ENCODE peak calls at places on chromosomes 13 and 19, in ten cellular contexts. I is thoracic aorta, M is H9, D is neural progenitor cell, Y is foreskin keratinocyte, R is endodermal cell, S is A549, F is hepatocyte, J is spleen, G is body of pancreas. V is an unnamed sample. For H3K4me1, the result is how much of the 10 kb centered on the place peaks cover.

GRCh38 chr19:44759083-44759804 is 10.7 kb downstream of the BCL3 start:
- DNase-seq in F (no peak), G (no peak), D (no peak), S (no peak), J (no peak), I (no peak), Y (no peak), M (no peak), R (no peak), V (no peak)

GRCh38 chr19:17929056-17929455 is 3.8 kb upstream of the CCDC124 start:
- DNase-seq in D (no peak), G (no peak), F (no peak), I (no peak), S (no peak), J (no peak), M (no peak), Y (no peak), R (no peak), V (no peak)

GRCh38 chr13:112261924-112262323 is 114.2 kb upstream of the SPACA7 start:
- DNase-seq in G (no peak), J (no peak), Y (no peak), M (no peak), F (no peak), D (no peak), S (no peak), I (no peak), R (no peak), V (no peak)

GRCh38 chr13:80441968-80442367 is 101.0 kb upstream of the SPRY2 start:
- DNase-seq in I (no peak), G (no peak), Y (no peak), J (no peak), S (no peak), M (no peak), D (no peak), R (no peak), F (no peak), V (no peak)

GRCh38 chr19:1618157-1619093 is 13.2 kb upstream of the UQCR11 start:
- DNase-seq in F (peak), M (peak), D (peak), I (no peak), Y (no peak), G (peak), S (peak), R (peak), J (no peak), V (peak)

GRCh38 chr19:39919976-39920375 is 14.5 kb downstream of the FCGBP start:
- DNase-seq in J (peak), G (no peak), F (no peak), I (no peak), Y (no peak), D (no peak), R (no peak), M (no peak), S (no peak), V (no peak)

GRCh38 chr13:31355001-31355400 is 155.2 kb downstream of the B3GLCT start:
- DNase-seq in R (no peak), F (no peak), S (no peak), J (no peak), M (no peak), I (no peak), D (no peak), Y (no peak), G (no peak), V (no peak)

GRCh38 chr13:90254437-90254836 is 1093.0 kb upstream of the MIR17HG start:
- DNase-seq in G (no peak), J (no peak), S (no peak), I (no peak), Y (no peak), M (no peak), R (no peak), D (no peak), F (no peak), V (no peak)

GRCh38 chr19:13557756-13558398 is 51.6 kb upstream of the CACNA1A start:
- DNase-seq in D (peak), F (no peak), I (no peak), R (peak), G (peak), J (no peak), S (no peak), M (peak), Y (no peak), V (no peak)

GRCh38 chr13:68692049-68692448 is 1415.6 kb upstream of the ATXN8OS start:
- DNase-seq in S (no peak), J (no peak), M (no peak), G (no peak), F (no peak), R (no peak), D (no peak), Y (no peak), I (no peak), V (no peak)

GRCh38 chr19:8639821-8640401 is 9.5 kb downstream of the NFILZ start:
- DNase-seq in M (no peak), F (no peak), S (peak), Y (no peak), D (peak), G (no peak), R (peak), I (no peak), J (no peak), V (no peak)

GRCh38 chr13:35411059-35411744 is 65.3 kb downstream of the MAB21L1 start:
- DNase-seq in R (no peak), S (no peak), J (no peak), F (no peak), I (no peak), Y (no peak), M (no peak), G (no peak), D (no peak), V (no peak)

GRCh38 chr13:99086869-99087129 is 108.9 kb upstream of the DOCK9 start:
- DNase-seq in J (no peak), G (no peak), M (peak), R (no peak), Y (no peak), F (no peak), S (no peak), I (no peak), D (no peak), V (peak)

GRCh38 chr19:4061178-4061682 is 5.5 kb downstream of the ZBTB7A start:
- DNase-seq in S (peak), F (peak), G (peak), R (no peak), Y (peak), I (peak), D (no peak), J (peak), M (peak), V (peak)

GRCh38 chr19:49217382-49217781 is 59.8 kb downstream of the TRPM4 start:
- DNase-seq in M (no peak), I (no peak), R (no peak), G (no peak), D (no peak), Y (no peak), S (no peak), F (no peak), J (peak), V (no peak)

GRCh38 chr13:95296326-95296939 is 4.8 kb downstream of the ABCC4 start:
- DNase-seq in M (peak), J (no peak), D (peak), I (no peak), F (peak), R (peak), S (peak), G (peak), Y (no peak), V (peak)

GRCh38 chr19:7673995-7674667 is 2.8 kb upstream of the MCEMP1 start:
- DNase-seq in M (peak), R (peak), G (peak), F (peak), S (peak), I (no peak), D (peak), Y (peak), J (peak), V (peak)

GRCh38 chr19:22421797-22422196 is 349 bp downstream of the ZNF98 start:
- DNase-seq in R (no peak), D (no peak), F (no peak), J (no peak), S (no peak), I (no peak), M (no peak), Y (no peak), G (no peak), V (no peak)

GRCh38 chr13:59982631-59983382 is 180.9 kb downstream of the DIAPH3 start:
- DNase-seq in S (no peak), R (no peak), M (no peak), I (no peak), G (no peak), F (no peak), J (no peak), Y (no peak), D (no peak), V (no peak)

GRCh38 chr13:35781044-35781443 is 304.6 kb upstream of the MAB21L1 start:
- DNase-seq in F (no peak), D (no peak), J (no peak), S (no peak), Y (no peak), R (no peak), M (no peak), G (no peak), I (no peak), V (no peak)

GRCh38 chr13:40665754-40666057 is 735 bp downstream of the FOXO1 start:
- DNase-seq in R (no peak), Y (no peak), S (no peak), I (no peak), M (no peak), F (no peak), J (no peak), D (no peak), G (no peak), V (no peak)

GRCh38 chr13:38900188-38900587 is 90.4 kb downstream of the STOML3 start:
- DNase-seq in M (no peak), J (no peak), G (no peak), D (peak), S (no peak), F (no peak), I (no peak), Y (no peak), R (peak), V (no peak)

GRCh38 chr13:37046062-37046461 is 13.4 kb downstream of the SUPT20H start:
- DNase-seq in J (no peak), Y (no peak), I (no peak), D (no peak), M (no peak), R (no peak), F (no peak), G (no peak), S (no peak), V (no peak)

GRCh38 chr13:63107163-63107935 is 1691.7 kb upstream of the PCDH20 start:
- DNase-seq in J (no peak), F (no peak), R (no peak), Y (peak), G (no peak), D (no peak), S (peak), M (no peak), I (no peak), V (no peak)

GRCh38 chr19:55553217-55554182 is 8.2 kb upstream of the SBK3 start:
- DNase-seq in I (no peak), J (no peak), G (no peak), F (no peak), S (no peak), Y (no peak), M (no peak), D (no peak), R (no peak), V (no peak)

GRCh38 chr19:511101-511841 is 4.0 kb downstream of the TPGS1 start:
- DNase-seq in Y (peak), F (peak), S (no peak), I (no peak), R (peak), D (peak), J (peak), G (peak), M (peak), V (no peak)

GRCh38 chr13:29763426-29764180 is 86.8 kb downstream of the UBL3 start:
- DNase-seq in R (no peak), D (no peak), M (no peak), F (no peak), G (no peak), Y (no peak), S (no peak), J (no peak), I (no peak), V (no peak)

GRCh38 chr13:72666391-72666790 is 61.0 kb downstream of the MZT1 start:
- DNase-seq in I (no peak), Y (no peak), F (no peak), R (no peak), M (no peak), S (no peak), J (no peak), D (no peak), G (no peak), V (no peak)

GRCh38 chr19:15195381-15195964 is 5.3 kb downstream of the NOTCH3 start:
- DNase-seq in D (peak), S (no peak), M (peak), R (peak), I (peak), G (peak), J (no peak), F (peak), Y (peak), V (no peak)

GRCh38 chr19:2427323-2428026 is at the start of gene TIMM13:
- DNase-seq in I (peak), M (peak), R (peak), Y (peak), F (peak), S (peak), G (peak), J (peak), D (peak), V (peak)

GRCh38 chr13:74074723-74075122 is 59.5 kb downstream of the KLF12 start:
- DNase-seq in Y (peak), R (no peak), D (no peak), S (no peak), J (no peak), F (no peak), M (no peak), I (no peak), G (no peak), V (no peak)

GRCh38 chr13:102566513-102566912 is 30.3 kb upstream of the TPP2 start:
- DNase-seq in G (no peak), F (no peak), I (no peak), J (no peak), S (no peak), R (no peak), M (no peak), D (no peak), Y (no peak), V (no peak)

GRCh38 chr13:99432637-99433542 is 68.4 kb upstream of the TM9SF2 start:
- DNase-seq in R (peak), J (peak), D (peak), G (peak), F (peak), S (peak), I (no peak), Y (peak), M (peak), V (peak)

GRCh38 chr13:83733293-83733692 is 149.0 kb downstream of the SLITRK1 start:
- DNase-seq in S (no peak), I (no peak), F (no peak), M (no peak), G (no peak), Y (no peak), J (no peak), R (no peak), D (no peak), V (no peak)

GRCh38 chr19:28468701-28469459 is 744.1 kb downstream of the UQCRFS1 start:
- DNase-seq in D (peak), J (peak), G (peak), M (peak), Y (no peak), S (no peak), R (peak), F (peak), I (no peak), V (no peak)

GRCh38 chr19:55424518-55424917 is 16.9 kb upstream of the UBE2S start:
- DNase-seq in G (no peak), S (no peak), D (no peak), I (no peak), F (no peak), Y (no peak), R (no peak), J (no peak), M (no peak), V (no peak)

GRCh38 chr19:39407644-39408391 is 1.2 kb downstream of the ZFP36 start:
- DNase-seq in D (peak), R (peak), S (peak), J (peak), I (no peak), M (no peak), F (peak), G (peak), Y (no peak), V (no peak)

GRCh38 chr13:49679244-49679643 is 12.0 kb downstream of the EBPL start:
- DNase-seq in G (peak), J (no peak), S (peak), I (no peak), D (no peak), R (peak), Y (no peak), M (no peak), F (peak), V (no peak)
- TF ChIP-seq CTCF in G (no peak), J (no peak), S (peak), I (no peak), D (no peak), R (no peak), Y (peak), M (no peak), F (peak), V (no peak)

DNA sequence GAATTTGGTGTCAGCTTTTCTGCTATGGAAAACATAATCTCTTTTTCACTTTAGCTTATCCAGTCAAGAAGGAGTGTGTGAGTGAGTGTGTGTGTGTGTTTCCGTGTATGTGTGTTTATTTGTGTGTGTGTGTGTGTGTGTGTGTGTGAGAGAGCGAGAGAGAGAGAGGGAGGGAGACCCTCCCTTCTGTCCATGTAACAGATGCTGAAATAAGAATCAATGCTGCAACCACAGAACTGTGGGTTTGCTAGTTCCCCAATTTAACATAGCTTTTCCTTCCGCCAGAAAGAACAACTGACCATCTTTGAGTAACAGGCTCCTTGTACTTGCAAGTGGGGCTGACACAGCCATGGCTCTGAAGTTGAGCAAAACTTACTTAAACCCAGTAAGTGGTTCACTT is 5.2 kb downstream of the LCP1 start:
- DNase-seq in I (no peak), S (no peak), F (no peak), M (no peak), G (peak), D (no peak), Y (no peak), J (no peak), R (no peak), V (no peak)
- H3K4me1 ChIP-seq in I (under half), S (under half), F (under half), M (under half), G (under half), D (under half), Y (under half), J (half or more), R (under half), V (under half)

GRCh38 chr19:6556480-6556879 is 25.7 kb downstream of the TNFSF9 start:
- DNase-seq in J (no peak), S (no peak), M (no peak), R (no peak), I (no peak), G (no peak), Y (no peak), F (no peak), D (no peak), V (no peak)

GRCh38 chr19:6551091-6551490 is 20.3 kb downstream of the TNFSF9 start:
- DNase-seq in D (no peak), Y (no peak), J (no peak), R (no peak), I (no peak), G (no peak), M (no peak), S (no peak), F (no peak), V (no peak)

GRCh38 chr19:6556043-6556449 is 25.2 kb downstream of the TNFSF9 start:
- DNase-seq in I (no peak), S (no peak), R (no peak), G (no peak), F (no peak), J (no peak), D (no peak), Y (no peak), M (no peak), V (no peak)

DNA sequence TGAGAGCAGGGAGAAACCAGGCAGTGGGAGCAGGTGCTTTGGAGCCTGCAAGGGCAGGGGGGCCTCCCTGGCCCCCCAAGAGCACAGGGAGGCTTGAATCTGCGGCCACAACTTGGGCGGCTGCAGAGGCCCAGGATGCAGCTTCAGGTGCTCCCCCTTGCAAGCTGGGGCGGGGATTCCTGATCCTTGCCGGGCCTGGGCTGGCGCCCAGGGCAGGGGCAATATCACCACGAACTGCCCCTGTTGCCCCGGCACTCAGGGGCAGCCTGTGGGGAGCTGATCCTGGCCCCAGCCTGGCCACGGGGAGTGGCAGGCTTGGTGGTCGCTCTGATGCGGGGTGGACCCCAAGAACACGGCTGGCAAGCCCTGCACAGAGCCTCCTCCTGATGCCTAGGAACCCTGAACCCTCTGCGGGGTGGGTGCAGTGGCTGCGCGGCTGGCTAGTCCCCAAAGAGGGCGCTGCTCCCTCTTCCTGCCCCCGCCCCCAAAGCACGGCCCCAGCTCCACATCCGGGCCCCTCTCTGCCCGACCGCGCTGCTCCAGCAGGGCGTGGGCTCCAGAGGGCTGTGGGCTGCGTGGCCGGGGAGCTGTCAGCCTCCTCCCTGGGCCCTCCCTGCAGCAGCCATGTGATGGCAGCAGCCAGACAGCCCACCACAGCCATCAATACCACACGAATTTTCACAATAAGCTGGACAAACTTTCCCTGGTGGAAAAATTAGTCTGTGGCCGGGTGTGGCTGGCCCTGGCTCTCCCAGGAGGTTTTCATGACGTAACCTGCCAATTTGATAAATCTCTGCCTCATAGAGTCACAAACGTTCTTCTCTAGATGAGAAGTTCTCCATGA is 21.0 kb downstream of the TNFSF9 start:
- DNase-seq in I (no peak), S (peak), G (peak), J (peak), M (peak), Y (no peak), F (peak), R (peak), D (peak), V (no peak)
- TF ChIP-seq CTCF in I (no peak), S (peak), G (no peak), J (peak), M (peak), Y (peak), F (no peak), R (peak), D (peak), V (no peak)

GRCh38 chr13:109154546-109154945 is 525.1 kb downstream of the MYO16 start:
- DNase-seq in I (no peak), J (no peak), D (no peak), R (no peak), Y (peak), G (no peak), M (no peak), S (peak), F (no peak), V (no peak)

GRCh38 chr13:109154146-109154545 is 524.7 kb downstream of the MYO16 start:
- DNase-seq in D (no peak), I (no peak), J (no peak), Y (no peak), S (peak), F (no peak), G (no peak), M (no peak), R (no peak), V (peak)

GRCh38 chr13:109157275-109157674 is 527.9 kb downstream of the MYO16 start:
- DNase-seq in M (peak), R (peak), G (no peak), F (no peak), J (no peak), I (no peak), Y (peak), D (peak), S (no peak), V (no peak)

GRCh38 chr13:109156181-109156935 is 526.9 kb downstream of the MYO16 start:
- DNase-seq in M (no peak), S (peak), I (no peak), J (no peak), F (no peak), R (no peak), D (no peak), G (no peak), Y (peak), V (no peak)

GRCh38 chr13:109155301-109155761 is 525.9 kb downstream of the MYO16 start:
- DNase-seq in I (no peak), S (peak), M (no peak), F (no peak), J (no peak), Y (peak), G (no peak), R (no peak), D (no peak), V (no peak)
- H3K4me1 ChIP-seq in I (under half), S (half or more), M (under half), F (under half), J (under half), Y (under half), G (under half), R (under half), D (under half), V (under half)